ENCODE peak calls at places on chromosomes 7 and 10, in five cellular contexts. One of them, this sample, is unnamed.

GRCh38 chr10:114684822-114685209 is 26.7 kb upstream of the ABLIM1 start:
- DNase-seq in transverse colon: no peak
- DNase-seq in ovary: no peak
- DNase-seq in H1: no peak
- DNase-seq in A549: peak
- DNase-seq in this sample: no peak

GRCh38 chr10:129161184-129161583 is 305.9 kb upstream of the MGMT start:
- DNase-seq in transverse colon: no peak
- DNase-seq in ovary: no peak
- DNase-seq in A549: no peak
- DNase-seq in H1: no peak
- DNase-seq in this sample: no peak

GRCh38 chr10:125344573-125345121 is 184.3 kb upstream of the CTBP2 start:
- DNase-seq in H1: no peak
- DNase-seq in ovary: no peak
- DNase-seq in transverse colon: peak
- DNase-seq in A549: no peak
- DNase-seq in this sample: no peak

GRCh38 chr7:75879771-75880184 is 944 bp downstream of the RHBDD2 start:
- DNase-seq in ovary: no peak
- DNase-seq in A549: no peak
- DNase-seq in H1: no peak
- DNase-seq in transverse colon: no peak
- DNase-seq in this sample: no peak

GRCh38 chr7:127850195-127850594 is 181.0 kb downstream of the LRRC4 start:
- DNase-seq in H1: no peak
- DNase-seq in transverse colon: no peak
- DNase-seq in ovary: no peak
- DNase-seq in A549: no peak
- DNase-seq in this sample: no peak

GRCh38 chr10:47325303-47326291 is 3.3 kb downstream of the GDF2 start:
- DNase-seq in ovary: no peak
- DNase-seq in transverse colon: peak
- DNase-seq in H1: no peak
- DNase-seq in A549: no peak
- DNase-seq in this sample: no peak

GRCh38 chr7:85516675-85517074 is 329.8 kb upstream of the SEMA3D start:
- DNase-seq in ovary: no peak
- DNase-seq in H1: no peak
- DNase-seq in A549: no peak
- DNase-seq in transverse colon: no peak
- DNase-seq in this sample: no peak

GRCh38 chr7:18290223-18290622 is 205.3 kb upstream of the HDAC9 start:
- DNase-seq in H1: no peak
- DNase-seq in ovary: no peak
- DNase-seq in A549: no peak
- DNase-seq in transverse colon: no peak
- DNase-seq in this sample: no peak

GRCh38 chr7:15081891-15082290 is 179.3 kb upstream of the DGKB start:
- DNase-seq in H1: no peak
- DNase-seq in ovary: no peak
- DNase-seq in A549: no peak
- DNase-seq in transverse colon: no peak
- DNase-seq in this sample: no peak

GRCh38 chr10:45550903-45551302 is 121.7 kb downstream of the ZFAND4 start:
- DNase-seq in H1: no peak
- DNase-seq in A549: peak
- DNase-seq in transverse colon: no peak
- DNase-seq in ovary: no peak
- DNase-seq in this sample: no peak

GRCh38 chr10:7744307-7744706 is 41.2 kb downstream of the ITIH2 start:
- DNase-seq in H1: no peak
- DNase-seq in transverse colon: no peak
- DNase-seq in A549: no peak
- DNase-seq in ovary: no peak
- DNase-seq in this sample: no peak

GRCh38 chr7:103658055-103659010 is 212.3 kb upstream of the SLC26A5 start:
- DNase-seq in transverse colon: no peak
- DNase-seq in H1: no peak
- DNase-seq in A549: no peak
- DNase-seq in ovary: no peak
- DNase-seq in this sample: no peak

GRCh38 chr7:69668339-69668738 is 70.1 kb downstream of the AUTS2 start:
- DNase-seq in ovary: no peak
- DNase-seq in A549: no peak
- DNase-seq in transverse colon: no peak
- DNase-seq in H1: no peak
- DNase-seq in this sample: no peak

GRCh38 chr10:127298396-127298795 is 102.0 kb upstream of the INSYN2A start:
- DNase-seq in ovary: no peak
- DNase-seq in A549: no peak
- DNase-seq in transverse colon: no peak
- DNase-seq in H1: no peak
- DNase-seq in this sample: no peak

GRCh38 chr10:98790817-98791216 is 344.1 kb upstream of the HPS1 start:
- DNase-seq in ovary: no peak
- DNase-seq in transverse colon: no peak
- DNase-seq in A549: no peak
- DNase-seq in H1: no peak
- DNase-seq in this sample: no peak

GRCh38 chr10:21202766-21203457 is 305.8 kb upstream of the NEBL start:
- DNase-seq in ovary: no peak
- DNase-seq in transverse colon: no peak
- DNase-seq in A549: no peak
- DNase-seq in H1: no peak
- DNase-seq in this sample: no peak

GRCh38 chr7:78863248-78863647 is 590.2 kb downstream of the MAGI2 start:
- DNase-seq in ovary: no peak
- DNase-seq in A549: no peak
- DNase-seq in H1: no peak
- DNase-seq in transverse colon: no peak
- DNase-seq in this sample: no peak

GRCh38 chr7:103613655-103614642 is 167.9 kb upstream of the SLC26A5 start:
- DNase-seq in ovary: no peak
- DNase-seq in A549: no peak
- DNase-seq in H1: no peak
- DNase-seq in transverse colon: no peak
- DNase-seq in this sample: no peak

GRCh38 chr7:21962677-21963076 is 17.0 kb upstream of the CDCA7L start:
- DNase-seq in H1: no peak
- DNase-seq in transverse colon: no peak
- DNase-seq in A549: no peak
- DNase-seq in ovary: no peak
- DNase-seq in this sample: no peak

GRCh38 chr7:46100521-46100920 is 179.4 kb upstream of the IGFBP3 start:
- DNase-seq in A549: no peak
- DNase-seq in ovary: no peak
- DNase-seq in transverse colon: no peak
- DNase-seq in H1: no peak
- DNase-seq in this sample: no peak

GRCh38 chr10:130018253-130018652 is 54.2 kb upstream of the EBF3 start:
- DNase-seq in A549: peak
- DNase-seq in ovary: no peak
- DNase-seq in H1: no peak
- DNase-seq in transverse colon: no peak
- DNase-seq in this sample: no peak

GRCh38 chr7:4797858-4798705 is 22.7 kb downstream of the AP5Z1 start:
- DNase-seq in ovary: peak
- DNase-seq in H1: peak
- DNase-seq in A549: peak
- DNase-seq in transverse colon: peak
- DNase-seq in this sample: peak

GRCh38 chr7:26167293-26167934 is 15.4 kb downstream of the NFE2L3 start:
- DNase-seq in A549: no peak
- DNase-seq in ovary: no peak
- DNase-seq in H1: no peak
- DNase-seq in transverse colon: no peak
- DNase-seq in this sample: no peak

GRCh38 chr7:8190121-8190895 is 71.7 kb downstream of the ICA1 start:
- DNase-seq in transverse colon: peak
- DNase-seq in ovary: peak
- DNase-seq in A549: peak
- DNase-seq in H1: no peak
- DNase-seq in this sample: peak

GRCh38 chr7:107563072-107563760 is 504 bp downstream of the COG5 start:
- DNase-seq in A549: peak
- DNase-seq in H1: no peak
- DNase-seq in ovary: no peak
- DNase-seq in transverse colon: no peak
- DNase-seq in this sample: no peak

GRCh38 chr10:27865221-27865635 is 119.6 kb upstream of the MKX start:
- DNase-seq in ovary: no peak
- DNase-seq in H1: no peak
- DNase-seq in A549: no peak
- DNase-seq in transverse colon: no peak
- DNase-seq in this sample: no peak

GRCh38 chr7:150564045-150564444 is 3.1 kb upstream of the GIMAP4 start:
- DNase-seq in A549: no peak
- DNase-seq in H1: no peak
- DNase-seq in ovary: no peak
- DNase-seq in transverse colon: no peak
- DNase-seq in this sample: no peak

GRCh38 chr7:21746949-21747348 is 198.8 kb downstream of the CDCA7L start:
- DNase-seq in transverse colon: no peak
- DNase-seq in A549: no peak
- DNase-seq in ovary: no peak
- DNase-seq in H1: no peak
- DNase-seq in this sample: no peak

GRCh38 chr7:69429817-69430501 is 168.3 kb upstream of the AUTS2 start:
- DNase-seq in ovary: peak
- DNase-seq in H1: no peak
- DNase-seq in A549: no peak
- DNase-seq in transverse colon: peak
- DNase-seq in this sample: peak

GRCh38 chr7:13265271-13265670 is 577.8 kb downstream of the ARL4A start:
- DNase-seq in A549: no peak
- DNase-seq in H1: no peak
- DNase-seq in transverse colon: no peak
- DNase-seq in ovary: no peak
- DNase-seq in this sample: no peak

GRCh38 chr10:91953600-91954140 is 30.1 kb downstream of the BTAF1 start:
- DNase-seq in ovary: no peak
- DNase-seq in A549: no peak
- DNase-seq in H1: no peak
- DNase-seq in transverse colon: no peak
- DNase-seq in this sample: no peak

GRCh38 chr7:100867040-100867795 is at the start of gene TRIP6:
- DNase-seq in A549: peak
- DNase-seq in ovary: peak
- DNase-seq in H1: peak
- DNase-seq in transverse colon: peak
- DNase-seq in this sample: peak

GRCh38 chr10:454860-455259 is 234.6 kb downstream of the DIP2C start:
- DNase-seq in ovary: peak
- DNase-seq in H1: no peak
- DNase-seq in transverse colon: no peak
- DNase-seq in A549: peak
- DNase-seq in this sample: no peak

GRCh38 chr7:28430626-28431025 is 18.3 kb downstream of the CREB5 start:
- DNase-seq in transverse colon: no peak
- DNase-seq in A549: no peak
- DNase-seq in H1: peak
- DNase-seq in ovary: no peak
- DNase-seq in this sample: no peak

GRCh38 chr7:106346678-106347217 is 62.0 kb upstream of the NAMPT start:
- DNase-seq in ovary: no peak
- DNase-seq in A549: peak
- DNase-seq in transverse colon: no peak
- DNase-seq in H1: no peak
- DNase-seq in this sample: no peak

GRCh38 chr10:119348106-119348505 is 140.7 kb downstream of the GRK5 start:
- DNase-seq in H1: no peak
- DNase-seq in transverse colon: no peak
- DNase-seq in ovary: no peak
- DNase-seq in A549: no peak
- DNase-seq in this sample: no peak

GRCh38 chr7:136685506-136685905 is 182.9 kb upstream of the CHRM2 start:
- DNase-seq in A549: no peak
- DNase-seq in ovary: no peak
- DNase-seq in transverse colon: no peak
- DNase-seq in H1: no peak
- DNase-seq in this sample: no peak
- TF ChIP-seq EP300 in A549: no peak
- TF ChIP-seq EP300 in ovary: no peak
- TF ChIP-seq EP300 in transverse colon: no peak
- TF ChIP-seq EP300 in H1: no peak
- TF ChIP-seq EP300 in this sample: no peak

GRCh38 chr7:19984231-19984632 is 210.8 kb upstream of the TMEM196 start:
- DNase-seq in transverse colon: no peak
- DNase-seq in ovary: no peak
- DNase-seq in A549: no peak
- DNase-seq in H1: peak
- DNase-seq in this sample: no peak
- TF ChIP-seq POLR2A in transverse colon: no peak
- TF ChIP-seq POLR2A in ovary: no peak
- TF ChIP-seq POLR2A in A549: no peak
- TF ChIP-seq POLR2A in H1: no peak
- TF ChIP-seq POLR2A in this sample: no peak

GRCh38 chr10:36446873-36447272 is 678.5 kb upstream of the ANKRD30A start:
- DNase-seq in ovary: no peak
- DNase-seq in transverse colon: no peak
- DNase-seq in H1: no peak
- DNase-seq in A549: no peak
- DNase-seq in this sample: no peak
- TF ChIP-seq EP300 in ovary: no peak
- TF ChIP-seq EP300 in transverse colon: no peak
- TF ChIP-seq EP300 in H1: no peak
- TF ChIP-seq EP300 in A549: no peak
- TF ChIP-seq EP300 in this sample: no peak

GRCh38 chr7:27199820-27200760 is at the start of gene HOXA13:
- DNase-seq in A549: peak
- DNase-seq in H1: peak
- DNase-seq in ovary: no peak
- DNase-seq in transverse colon: peak
- DNase-seq in this sample: peak
- TF ChIP-seq POLR2A in A549: no peak
- TF ChIP-seq POLR2A in H1: no peak
- TF ChIP-seq POLR2A in ovary: no peak
- TF ChIP-seq POLR2A in transverse colon: peak
- TF ChIP-seq POLR2A in this sample: no peak

GRCh38 chr7:40134428-40135423 is at the start of the genes MPLKIP and SUGCT:
- DNase-seq in A549: peak
- DNase-seq in ovary: peak
- DNase-seq in H1: peak
- DNase-seq in transverse colon: peak
- DNase-seq in this sample: peak
- TF ChIP-seq EP300 in A549: no peak
- TF ChIP-seq EP300 in ovary: no peak
- TF ChIP-seq EP300 in H1: no peak
- TF ChIP-seq EP300 in transverse colon: no peak
- TF ChIP-seq EP300 in this sample: peak

This sample was measured in tibial nerve.